ENCODE peak calls at places on chromosomes 11 and 22, in five cellular contexts. I is H9, H is mesenchymal stem cell, B is mesendoderm, K is IMR-90. L is an unnamed sample.

GRCh38 chr22:20203142-20204099 is 52.6 kb upstream of the CCDC188 start:
- DNase-seq in I (peak), H (peak), B (peak), K (peak), L (peak)

GRCh38 chr11:1281326-1281973 is 28.0 kb downstream of the TOLLIP start:
- DNase-seq in I (no peak), H (peak), B (no peak), K (no peak), L (no peak)

GRCh38 chr22:31327786-31328544 is 18.2 kb downstream of the PATZ1 start:
- DNase-seq in I (no peak), H (no peak), B (peak), K (no peak), L (no peak)

GRCh38 chr11:19740586-19740985 is 27.9 kb downstream of the NAV2 start:
- DNase-seq in I (no peak), H (no peak), B (peak), K (no peak), L (no peak)

GRCh38 chr11:11937957-11938356 is 70.5 kb downstream of the DKK3 start:
- DNase-seq in I (no peak), H (no peak), B (no peak), K (peak), L (no peak)

GRCh38 chr11:132839226-132839625 is 693.1 kb downstream of the OPCML start:
- DNase-seq in I (no peak), H (no peak), B (no peak), K (no peak), L (no peak)

GRCh38 chr11:57761301-57762234 is at the start of gene CTNND1:
- DNase-seq in I (peak), H (peak), B (peak), K (peak), L (peak)

GRCh38 chr11:106959800-106960199 is 58.5 kb downstream of the GUCY1A2 start:
- DNase-seq in I (no peak), H (peak), B (peak), K (no peak), L (no peak)

GRCh38 chr11:114348200-114349191 is 51.8 kb downstream of the C11orf71 start:
- DNase-seq in I (peak), H (peak), B (peak), K (peak), L (peak)

GRCh38 chr11:62791501-62792192 is at the start of gene TMEM223:
- DNase-seq in I (peak), H (peak), B (peak), K (peak), L (peak)

GRCh38 chr22:37304595-37305343 is 22.5 kb downstream of the CYTH4 start:
- DNase-seq in I (no peak), H (peak), B (no peak), K (peak), L (no peak)

GRCh38 chr22:24189249-24190158 is 8.2 kb downstream of the SUSD2 start:
- DNase-seq in I (peak), H (peak), B (peak), K (peak), L (peak)

GRCh38 chr11:130804306-130805077 is 111.8 kb downstream of the SNX19 start:
- DNase-seq in I (no peak), H (no peak), B (no peak), K (no peak), L (no peak)

GRCh38 chr22:46829140-46829891 is 66.9 kb downstream of the TBC1D22A start:
- DNase-seq in I (no peak), H (peak), B (peak), K (peak), L (no peak)

GRCh38 chr11:130403301-130403804 is 25.1 kb downstream of the ADAMTS8 start:
- DNase-seq in I (peak), H (peak), B (no peak), K (peak), L (no peak)

GRCh38 chr11:5968394-5968793 is at the start of gene OR56A5:
- DNase-seq in I (no peak), H (no peak), B (no peak), K (no peak), L (no peak)

GRCh38 chr11:94800394-94800793 is 32.2 kb downstream of the AMOTL1 start:
- DNase-seq in I (no peak), H (no peak), B (no peak), K (no peak), L (no peak)

GRCh38 chr11:29119691-29120328 is 897.0 kb downstream of the KCNA4 start:
- DNase-seq in I (no peak), H (peak), B (no peak), K (peak), L (no peak)

GRCh38 chr11:129705341-129705740 is 110.3 kb upstream of the TMEM45B start:
- DNase-seq in I (no peak), H (no peak), B (no peak), K (no peak), L (no peak)

GRCh38 chr11:131980878-131981668 is 610.7 kb downstream of the NTM start:
- DNase-seq in I (no peak), H (peak), B (no peak), K (no peak), L (no peak)

GRCh38 chr11:26842458-26842841 is 120.6 kb upstream of the SLC5A12 start:
- DNase-seq in I (no peak), H (no peak), B (no peak), K (peak), L (no peak)

GRCh38 chr22:26616650-26617049 is 1.2 kb downstream of the CRYBB1 start:
- DNase-seq in I (no peak), H (no peak), B (no peak), K (no peak), L (no peak)

GRCh38 chr11:2943711-2944118 is 14.5 kb upstream of the PHLDA2 start:
- DNase-seq in I (no peak), H (no peak), B (no peak), K (no peak), L (no peak)

GRCh38 chr11:33978376-33978775 is 73.2 kb upstream of the CAPRIN1 start:
- DNase-seq in I (no peak), H (no peak), B (no peak), K (no peak), L (no peak)

GRCh38 chr22:27378343-27378800 is 423.2 kb downstream of the MN1 start:
- DNase-seq in I (no peak), H (no peak), B (no peak), K (no peak), L (no peak)

GRCh38 chr11:47928426-47928825 is 51.9 kb upstream of the PTPRJ start:
- DNase-seq in I (no peak), H (no peak), B (no peak), K (no peak), L (no peak)

GRCh38 chr22:29343313-29343805 is 27.9 kb upstream of the RASL10A start:
- DNase-seq in I (no peak), H (no peak), B (no peak), K (peak), L (no peak)

GRCh38 chr11:69640260-69640994 is 529 bp upstream of the CCND1 start:
- DNase-seq in I (peak), H (peak), B (no peak), K (no peak), L (no peak)

GRCh38 chr22:21865041-21865440 is 2.4 kb downstream of the MAPK1 start:
- DNase-seq in I (no peak), H (peak), B (peak), K (peak), L (no peak)

GRCh38 chr11:114318361-114318760 is 22.2 kb downstream of the NNMT start:
- DNase-seq in I (no peak), H (no peak), B (no peak), K (no peak), L (no peak)

GRCh38 chr22:44547371-44547770 is 49.3 kb upstream of the RTL6 start:
- DNase-seq in I (no peak), H (no peak), B (no peak), K (no peak), L (no peak)

GRCh38 chr22:44554411-44554810 is 56.4 kb upstream of the RTL6 start:
- DNase-seq in I (no peak), H (no peak), B (no peak), K (no peak), L (no peak)

GRCh38 chr22:44549021-44549420 is 51.0 kb upstream of the RTL6 start:
- DNase-seq in I (no peak), H (no peak), B (peak), K (no peak), L (no peak)

GRCh38 chr22:44549701-44550100 is 51.7 kb upstream of the RTL6 start:
- DNase-seq in I (no peak), H (no peak), B (no peak), K (no peak), L (no peak)

GRCh38 chr22:44550666-44551491 is 52.8 kb upstream of the RTL6 start:
- DNase-seq in I (no peak), H (peak), B (no peak), K (peak), L (no peak)
- H3K18ac ChIP-seq in I (no peak), H (no peak), B (no peak), K (peak), L (no peak)

GRCh38 chr11:86954288-86955110 is 696 bp downstream of the FZD4 start:
- DNase-seq in I (peak), H (peak), B (peak), K (no peak), L (no peak)
- H3K18ac ChIP-seq in I (peak), H (peak), B (peak), K (peak), L (peak)

GRCh38 chr11:86632499-86633269 is 39.7 kb downstream of the ME3 start:
- DNase-seq in I (peak), H (peak), B (peak), K (peak), L (peak)
- H3K18ac ChIP-seq in I (no peak), H (peak), B (peak), K (peak), L (no peak)

DNA sequence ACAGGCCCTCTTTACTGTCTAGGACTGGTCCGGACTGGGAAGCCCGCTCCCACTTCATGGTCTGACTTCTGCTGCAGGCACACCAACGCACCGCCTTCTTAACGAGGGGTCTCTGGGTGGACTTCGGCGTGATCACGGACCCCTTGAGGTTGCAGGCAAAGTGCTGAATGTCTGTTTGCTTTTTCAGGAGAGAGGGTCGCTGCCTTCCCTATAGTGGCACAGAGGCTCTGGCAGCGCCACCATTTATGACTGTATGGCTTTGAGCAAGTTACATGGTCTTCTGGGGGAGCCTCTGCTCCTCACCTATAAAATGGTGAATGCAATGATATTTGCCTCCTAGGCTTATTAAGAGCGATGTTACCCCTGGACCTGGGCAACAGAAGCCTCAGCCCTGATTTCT is 1.4 kb upstream of the SCN4B start:
- DNase-seq in I (no peak), H (no peak), B (no peak), K (no peak), L (no peak)
- H3K18ac ChIP-seq in I (no peak), H (no peak), B (no peak), K (no peak), L (peak)

DNA sequence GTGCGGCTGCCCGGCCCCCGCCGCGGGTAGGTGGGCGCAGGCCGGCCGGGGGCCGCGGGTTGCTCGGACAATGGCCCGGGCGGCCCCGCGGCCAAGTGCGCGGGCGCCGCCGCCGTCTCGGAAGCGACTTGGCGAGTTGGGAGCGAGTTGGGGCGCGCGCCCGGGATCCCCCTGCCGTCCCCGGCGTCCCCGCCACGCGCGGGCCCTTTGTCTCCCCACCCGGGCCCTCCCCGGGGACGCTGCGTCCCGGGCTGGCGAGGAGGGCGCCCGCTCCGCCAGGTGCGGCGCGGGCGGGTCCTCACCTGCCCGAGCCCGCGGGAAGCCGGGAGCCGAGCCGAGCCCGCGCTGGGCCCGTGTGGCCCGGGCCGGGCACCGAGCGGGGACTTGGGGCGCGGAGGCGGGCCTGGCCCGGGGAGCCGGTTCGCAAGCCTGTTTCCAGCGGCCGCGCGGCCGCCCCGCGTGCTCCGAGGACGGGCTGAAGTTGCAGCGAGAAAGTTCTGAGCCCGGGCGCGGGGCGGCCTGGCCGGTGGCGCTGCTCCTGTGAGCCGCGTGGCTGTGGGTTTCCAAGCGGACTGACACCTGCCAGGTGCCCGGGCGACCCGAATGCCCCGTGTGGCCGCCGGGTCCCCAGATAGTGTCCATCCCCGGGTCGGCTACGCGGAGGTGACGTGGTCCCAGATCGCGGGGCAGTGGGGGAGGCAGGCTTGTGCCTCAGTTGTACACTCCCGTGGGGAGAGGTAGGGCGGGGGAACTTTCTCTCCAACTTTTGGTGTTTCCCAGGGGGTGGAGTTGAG is 586 bp downstream of the LRP5 start:
- DNase-seq in I (no peak), H (peak), B (no peak), K (no peak), L (no peak)
- H3K18ac ChIP-seq in I (no peak), H (peak), B (peak), K (peak), L (peak)